ENCODE peak calls at places on chromosomes 11 and 22, in eight cellular contexts. H is epithelial cell of esophagus; Z is BJ; T is lung; X is HAP-1; E is MG63; I is naive thymus-derived CD4-positive, alpha-beta T cell; C is esophagus squamous epithelium. G is an unnamed sample.
A peak's percentile ranks its signal among the peaks of the same experiment; 100 is the strongest.

GRCh38 chr11:125995313-125995712 is 49.5 kb downstream of the VSIG10L2 start:
- DNase-seq in E (no peak), C (no peak), X (no peak), Z (no peak), T (no peak), I (no peak), H (no peak), G (no peak)

GRCh38 chr11:35994421-35994820 is 50.6 kb downstream of the LDLRAD3 start:
- DNase-seq in E (no peak), C (no peak), H (no peak), X (no peak), T (no peak), I (no peak), Z (no peak), G (no peak)

GRCh38 chr22:42688241-42688913 is 32.3 kb downstream of the A4GALT start:
- DNase-seq in T (peak; percentile 81), X (peak; percentile 81), H (peak; percentile 92), I (no peak), E (peak; percentile 92), Z (peak; percentile 91), C (no peak), G (peak; percentile 95)

GRCh38 chr22:43860831-43861230 is 1.5 kb downstream of the SULT4A1 start:
- DNase-seq in Z (no peak), H (no peak), X (no peak), E (no peak), C (no peak), T (no peak), I (no peak), G (no peak)

GRCh38 chr11:39651857-39652461 is 1807.5 kb downstream of the LRRC4C start:
- DNase-seq in H (no peak), X (no peak), I (no peak), E (peak; percentile 48), Z (no peak), T (no peak), C (no peak), G (no peak)

GRCh38 chr11:69295995-69296889 is 2.3 kb downstream of the MYEOV start:
- DNase-seq in X (no peak), I (no peak), Z (no peak), H (peak; percentile 84), C (no peak), T (peak; percentile 63), E (no peak), G (peak; percentile 82)

GRCh38 chr11:63765688-63766241 is 2.8 kb downstream of the ZFTA start:
- DNase-seq in H (no peak), C (no peak), T (no peak), I (no peak), E (no peak), Z (no peak), X (no peak), G (no peak)

GRCh38 chr11:87251560-87251959 is 213.8 kb downstream of the TMEM135 start:
- DNase-seq in Z (no peak), I (no peak), H (peak; percentile 39), X (no peak), C (no peak), T (no peak), E (no peak), G (no peak)

GRCh38 chr11:123173040-123173855 is 21.8 kb downstream of the CLMP start:
- DNase-seq in E (peak; percentile 62), I (no peak), H (peak; percentile 94), X (no peak), C (no peak), Z (peak; percentile 99), T (no peak), G (peak; percentile 99)

GRCh38 chr11:71333473-71333872 is 81.1 kb upstream of the SHANK2 start:
- DNase-seq in C (no peak), H (no peak), X (no peak), Z (no peak), T (no peak), E (no peak), I (no peak), G (no peak)

GRCh38 chr11:116194156-116194904 is 578.5 kb downstream of the BUD13 start:
- DNase-seq in E (no peak), Z (no peak), H (no peak), I (no peak), T (no peak), X (no peak), C (no peak), G (no peak)

GRCh38 chr11:13889566-13890214 is 72.8 kb upstream of the SPON1 start:
- DNase-seq in I (no peak), E (no peak), Z (no peak), T (no peak), H (no peak), C (no peak), X (no peak), G (no peak)

GRCh38 chr11:69915501-69916250 is 96.5 kb upstream of the FGF3 start:
- DNase-seq in X (peak; percentile 57), Z (peak; percentile 4), C (no peak), I (peak; percentile 19), E (peak; percentile 72), H (peak; percentile 62), T (peak; percentile 81), G (no peak)

GRCh38 chr22:49796596-49797270 is 30.9 kb downstream of the BRD1 start:
- DNase-seq in X (no peak), Z (no peak), I (no peak), E (no peak), T (no peak), H (no peak), C (no peak), G (no peak)

GRCh38 chr11:73402834-73403185 is 26.6 kb downstream of the RELT start:
- DNase-seq in E (no peak), T (no peak), H (peak; percentile 28), I (no peak), X (no peak), C (no peak), Z (no peak), G (no peak)

GRCh38 chr11:118911113-118911879 is 14.4 kb downstream of the BCL9L start:
- DNase-seq in E (peak; percentile 74), T (no peak), Z (no peak), I (no peak), X (no peak), H (peak; percentile 68), C (no peak), G (no peak)
- H3K4me3 ChIP-seq in E (peak overlapping the region; percentile 34), T (no peak overlapping the region), Z (peak overlapping the region; percentile 33), I (peak overlapping the region; percentile 66), X (no peak overlapping the region), H (peak overlapping the region; percentile 47), C (peak overlapping the region; percentile 39), G (peak overlapping the region; percentile 32)

DNA sequence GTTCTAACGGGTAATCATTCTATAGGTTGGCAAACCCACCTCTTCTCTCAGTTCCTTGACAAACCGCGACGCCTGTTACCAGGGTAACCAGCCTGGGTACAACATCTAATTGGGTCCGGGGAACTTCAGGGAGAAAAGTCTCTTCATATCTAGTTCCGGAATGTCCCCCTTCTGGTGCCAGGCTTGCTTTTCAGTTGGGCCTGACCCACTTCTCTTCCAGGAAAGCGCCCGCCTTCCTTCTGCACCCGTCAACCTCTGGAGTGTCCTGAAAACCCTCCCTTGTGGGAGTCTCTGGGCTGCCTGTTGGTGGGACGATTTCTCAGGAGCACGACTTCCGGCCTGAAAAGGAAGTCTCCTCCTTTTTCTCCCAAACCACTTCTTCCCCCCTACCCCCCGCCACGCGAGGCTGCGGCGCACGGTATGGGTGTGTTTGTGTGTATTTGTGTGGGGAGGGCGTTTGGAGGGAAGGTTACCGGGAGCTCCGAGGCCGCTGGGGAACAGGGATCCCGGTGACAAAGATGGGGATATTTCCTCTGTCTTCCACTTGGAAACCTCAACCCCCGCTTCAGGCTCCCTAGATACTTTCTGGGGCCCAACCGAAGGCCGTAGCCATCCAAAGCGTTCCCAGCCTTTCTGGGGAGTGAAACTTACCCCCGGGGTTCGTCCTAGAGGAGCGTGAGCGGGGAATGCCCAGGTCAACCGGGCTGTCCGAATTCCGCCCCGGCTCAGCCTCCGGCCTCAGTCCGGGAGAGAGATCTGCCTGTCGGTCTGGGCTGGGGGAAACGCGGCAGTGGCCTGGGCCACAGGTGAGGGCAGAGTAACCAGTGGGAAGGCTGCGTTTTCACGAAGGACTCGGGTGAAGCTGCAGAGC is at the start of the genes NKAPD1 and PIH1D2:
- DNase-seq in Z (peak; percentile 70), H (peak; percentile 85), X (peak; percentile 81), C (peak; percentile 33), E (peak; percentile 85), T (peak; percentile 86), I (peak; percentile 64), G (peak; percentile 59)
- H3K4me3 ChIP-seq in Z (peak within 1 kb of the TSS; percentile 67), H (peak within 1 kb of the TSS; percentile 96), X (peak within 1 kb of the TSS; percentile 93), C (peak within 1 kb of the TSS; percentile 92), E (peak within 1 kb of the TSS; percentile 79), T (peak within 1 kb of the TSS; percentile 94), I (peak within 1 kb of the TSS; percentile 97), G (peak within 1 kb of the TSS; percentile 89)

DNA sequence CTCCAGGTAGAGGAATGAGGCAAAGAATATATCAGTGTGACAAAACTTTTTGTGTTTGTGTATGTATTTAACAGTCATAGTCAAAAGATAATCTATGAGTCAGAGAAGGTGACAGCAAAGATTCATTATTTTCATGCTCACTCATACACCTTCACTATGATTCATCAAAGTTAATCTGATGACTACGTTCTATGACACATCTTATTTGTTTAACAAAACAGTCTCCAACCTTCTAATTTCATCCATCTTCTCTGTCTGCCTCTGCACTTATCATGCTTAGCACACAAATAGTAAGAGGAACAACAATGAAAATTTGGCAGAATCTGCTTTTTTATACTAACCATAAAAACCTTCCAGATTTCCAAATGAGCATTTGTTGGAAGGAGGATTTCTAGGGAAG is 568.9 kb downstream of the LUZP2 start:
- DNase-seq in C (no peak), T (no peak), I (no peak), X (no peak), H (peak; percentile 92), E (no peak), Z (no peak), G (peak; percentile 5)
- H3K4me3 ChIP-seq in C (no peak overlapping the region), T (no peak overlapping the region), I (no peak overlapping the region), X (no peak overlapping the region), H (no peak overlapping the region), E (no peak overlapping the region), Z (no peak overlapping the region), G (no peak overlapping the region)

DNA sequence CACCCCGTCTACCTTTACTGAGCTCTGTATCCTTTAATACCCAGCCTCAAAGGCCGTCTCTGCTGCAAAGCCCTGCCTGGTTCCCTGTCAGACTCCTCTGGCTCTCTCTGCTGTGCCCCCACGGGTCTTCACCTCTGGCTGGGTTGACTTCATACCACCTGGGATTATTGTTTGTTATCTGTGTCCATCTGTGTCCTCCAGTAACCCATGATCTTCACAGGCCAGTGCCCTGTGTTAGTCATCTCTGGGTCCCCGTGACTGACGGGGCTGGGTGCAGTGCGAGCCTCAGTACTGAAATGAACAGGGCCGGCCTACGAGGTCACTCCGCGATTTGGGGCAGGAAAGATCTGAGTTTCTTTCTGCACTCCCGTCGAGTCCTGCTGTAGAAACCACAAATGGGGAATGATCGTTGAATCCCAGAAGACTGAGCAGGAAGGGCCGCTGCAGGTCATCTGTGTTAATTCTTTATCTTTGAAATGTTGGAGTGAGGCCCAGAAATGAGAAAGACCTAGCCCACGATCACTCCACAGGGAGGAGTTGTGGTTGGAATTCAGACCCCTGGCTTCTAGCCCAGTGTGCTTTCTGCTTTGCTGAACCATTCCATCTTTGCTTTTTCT is 12.3 kb upstream of the TUB start:
- DNase-seq in C (no peak), E (peak; percentile 74), T (no peak), X (no peak), Z (no peak), I (no peak), H (no peak), G (peak; percentile 55)
- H3K4me3 ChIP-seq in C (peak overlapping the region; percentile 3), E (no peak overlapping the region), T (no peak overlapping the region), X (no peak overlapping the region), Z (no peak overlapping the region), I (no peak overlapping the region), H (no peak overlapping the region), G (peak overlapping the region; percentile 7)